ENCODE peak calls at places on chromosomes 5 and 9, in four cellular contexts. M, Z, P and N are unnamed samples.

GRCh38 chr5:67092447-67093023 is 104.1 kb downstream of the CD180 start:
- DNase-seq in M (no peak), Z (no peak), P (no peak), N (no peak)

GRCh38 chr5:145811834-145812625 is 23.1 kb downstream of the PRELID2 start:
- DNase-seq in Z (no peak), M (peak; percentile 31), P (no peak), N (no peak)

GRCh38 chr5:6365977-6366590 is 12.3 kb downstream of the MED10 start:
- DNase-seq in P (no peak), Z (no peak), M (no peak), N (no peak)

GRCh38 chr5:159897786-159898393 is 18.4 kb upstream of the ADRA1B start:
- DNase-seq in M (peak; percentile 32), Z (no peak), P (no peak), N (no peak)

GRCh38 chr9:91182429-91182828 is 179.3 kb downstream of the AUH start:
- DNase-seq in Z (no peak), P (no peak), M (peak; percentile 96), N (no peak)

GRCh38 chr9:73157811-73158210 is 6.1 kb downstream of the ANXA1 start:
- DNase-seq in P (no peak), M (no peak), Z (no peak), N (no peak)

GRCh38 chr5:113246371-113246870 is 188.4 kb downstream of the TSSK1B start:
- DNase-seq in P (no peak), M (no peak), Z (no peak), N (no peak)

GRCh38 chr5:152572812-152573211 is 167.7 kb upstream of the NMUR2 start:
- DNase-seq in P (no peak), Z (no peak), M (no peak), N (no peak)

GRCh38 chr5:53425598-53426516 is 54.6 kb upstream of the FST start:
- DNase-seq in P (no peak), M (no peak), Z (peak; percentile 54), N (no peak)

DNA sequence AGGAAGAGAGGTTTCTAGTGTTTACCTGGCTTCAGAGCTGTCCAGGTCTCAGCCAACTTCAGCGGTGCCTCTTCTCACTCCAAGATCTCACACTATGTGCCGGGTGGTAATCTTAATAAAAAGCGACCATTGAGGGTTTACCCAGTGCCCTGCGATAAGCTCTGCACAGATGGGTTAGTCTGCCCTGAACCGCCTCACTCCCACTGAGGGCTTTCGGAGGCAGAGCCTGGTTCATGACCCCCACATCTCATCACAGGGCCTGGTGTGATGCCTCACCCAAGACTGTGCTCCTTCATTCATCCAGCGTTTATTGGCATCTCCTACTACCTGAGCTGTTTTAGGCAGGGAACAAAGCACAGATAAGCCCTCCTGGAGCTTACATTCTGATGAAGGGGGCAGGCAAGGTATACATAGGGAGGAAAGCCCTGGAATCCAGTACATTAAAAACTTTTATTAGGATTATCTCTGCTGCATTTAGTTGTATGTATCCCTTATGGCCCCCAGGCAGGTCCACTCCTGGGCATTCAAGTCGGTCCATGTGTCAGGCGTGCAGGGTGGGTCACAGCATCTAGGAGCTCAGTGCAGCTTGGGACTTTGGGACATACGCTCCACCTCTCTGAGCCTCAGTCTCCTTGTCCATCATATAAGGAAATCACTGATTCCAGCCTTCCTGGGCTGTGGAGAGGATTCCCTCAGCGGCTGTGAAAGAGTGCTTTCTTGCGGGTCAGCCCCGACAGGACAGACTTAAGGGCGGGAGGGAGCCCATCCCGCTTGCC is 613 bp upstream of the COL15A1 start:
- DNase-seq in Z (no peak), P (no peak), M (no peak), N (no peak)
- H3K27me3 ChIP-seq in Z (peaks cover 87% of the 10 kb centered on the region), P (peaks cover 32% of the 10 kb centered on the region), M (peaks cover 26% of the 10 kb centered on the region), N (peaks cover 62% of the 10 kb centered on the region)

GRCh38 chr5:93438124-93438523 is 142.9 kb downstream of the NR2F1-AS1 start:
- DNase-seq in M (no peak), P (no peak), Z (no peak), N (no peak)
- H3K27ac ChIP-seq in M (no peak overlapping the region), P (no peak overlapping the region), Z (no peak overlapping the region), N (no peak overlapping the region)

GRCh38 chr5:154470172-154470571 is 7.9 kb downstream of the HAND1 start:
- DNase-seq in P (no peak), Z (no peak), M (no peak), N (no peak)
- H3K27me3 ChIP-seq in P (peaks cover 52% of the 10 kb centered on the region), Z (peaks cover 93% of the 10 kb centered on the region), M (peaks cover 39% of the 10 kb centered on the region), N (peaks cover 60% of the 10 kb centered on the region)

GRCh38 chr9:98379572-98379971 is 124.1 kb upstream of the TBC1D2 start:
- DNase-seq in Z (no peak), P (no peak), M (no peak), N (no peak)

GRCh38 chr9:98383758-98384157 is 128.3 kb upstream of the TBC1D2 start:
- DNase-seq in P (no peak), M (no peak), Z (no peak), N (no peak)

GRCh38 chr9:98378206-98379193 is 123.1 kb upstream of the TBC1D2 start:
- DNase-seq in Z (no peak), M (no peak), P (no peak), N (no peak)

GRCh38 chr9:98381311-98382103 is 126.1 kb upstream of the TBC1D2 start:
- DNase-seq in Z (no peak), P (no peak), M (no peak), N (no peak)

DNA sequence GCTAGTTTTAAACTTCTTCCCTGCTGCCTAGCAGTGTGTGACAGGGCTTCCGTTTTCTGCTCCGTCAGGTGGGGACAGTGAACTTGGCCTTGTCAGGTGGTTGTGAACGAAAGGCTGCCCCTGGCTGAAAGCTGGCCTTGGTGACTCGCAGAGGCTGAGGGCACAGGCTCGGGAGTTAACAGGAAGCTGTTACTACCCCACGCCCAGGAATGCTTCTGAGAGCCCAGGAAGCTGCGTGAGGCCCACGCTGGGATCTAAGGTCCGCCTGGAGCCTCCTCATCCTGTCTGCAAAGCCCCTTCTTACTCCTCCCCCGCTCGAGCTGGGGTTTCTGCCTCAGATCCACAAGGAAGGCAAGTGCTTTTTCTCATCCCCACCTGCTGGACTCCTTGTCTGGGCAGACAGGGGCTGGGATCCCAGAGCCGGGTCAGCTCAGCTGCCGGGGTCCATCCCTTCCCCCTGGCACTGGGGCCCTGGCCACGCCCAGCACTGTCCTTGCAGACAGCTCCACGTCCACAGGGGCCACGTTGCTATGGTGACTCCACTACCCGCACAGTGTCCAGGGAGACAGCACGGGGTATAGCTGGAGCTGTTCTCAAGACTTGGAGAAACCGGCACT is 124.7 kb upstream of the TBC1D2 start:
- DNase-seq in M (no peak), P (no peak), Z (no peak), N (no peak)
- H3K27ac ChIP-seq in M (no peak overlapping the region), P (peak overlapping the region; percentile 28), Z (no peak overlapping the region), N (no peak overlapping the region)